ENCODE peak calls at places on chromosomes 7 and 10, in four cellular contexts. O is GM12878, A is HepG2, C is K562. D is an unnamed sample.
A peak's percentile ranks its signal among the peaks of the same experiment; 100 is the strongest.

GRCh38 chr10:85147346-85148250 is 819.2 kb downstream of the CCSER2 start:
- DNase-seq in O (no peak), A (no peak), C (no peak), D (no peak)

GRCh38 chr7:132977234-132977633 is 104.7 kb downstream of the CHCHD3 start:
- DNase-seq in O (no peak), A (no peak), C (no peak), D (no peak)

GRCh38 chr7:2710901-2711551 is 23.0 kb downstream of the AMZ1 start:
- DNase-seq in O (peak; percentile 57), A (no peak), C (no peak), D (no peak)

GRCh38 chr7:80883188-80884025 is 35.4 kb downstream of the SEMA3C start:
- DNase-seq in O (no peak), A (peak; percentile 8), C (no peak), D (peak; percentile 42)

GRCh38 chr7:4286281-4286680 is 395.8 kb upstream of the FOXK1 start:
- DNase-seq in O (no peak), A (no peak), C (no peak), D (no peak)

GRCh38 chr7:28629216-28629848 is 217.0 kb downstream of the CREB5 start:
- DNase-seq in O (no peak), A (no peak), C (no peak), D (no peak)

GRCh38 chr7:11541330-11541729 is 290.7 kb downstream of the THSD7A start:
- DNase-seq in O (no peak), A (no peak), C (no peak), D (no peak)

GRCh38 chr7:43260980-43261878 is 148.8 kb downstream of the HECW1 start:
- DNase-seq in O (peak; percentile 33), A (peak; percentile 72), C (peak; percentile 56), D (peak; percentile 75)

GRCh38 chr7:7883394-7883793 is 85.2 kb upstream of the GLCCI1 start:
- DNase-seq in O (no peak), A (no peak), C (no peak), D (no peak)

GRCh38 chr7:113891828-113892227 is 27.0 kb downstream of the PPP1R3A start:
- DNase-seq in O (no peak), A (no peak), C (no peak), D (no peak)

GRCh38 chr7:50474382-50475155 is 24.4 kb upstream of the FIGNL1 start:
- DNase-seq in O (no peak), A (no peak), C (no peak), D (no peak)

GRCh38 chr10:71694567-71694968 is 25.0 kb downstream of the C10orf105 start:
- DNase-seq in O (peak; percentile 78), A (no peak), C (no peak), D (no peak)

GRCh38 chr10:73494877-73495225 is 973 bp downstream of the PPP3CB start:
- DNase-seq in O (no peak), A (no peak), C (no peak), D (no peak)

GRCh38 chr10:3729397-3729796 is 55.6 kb downstream of the KLF6 start:
- DNase-seq in O (no peak), A (no peak), C (no peak), D (no peak)

DNA sequence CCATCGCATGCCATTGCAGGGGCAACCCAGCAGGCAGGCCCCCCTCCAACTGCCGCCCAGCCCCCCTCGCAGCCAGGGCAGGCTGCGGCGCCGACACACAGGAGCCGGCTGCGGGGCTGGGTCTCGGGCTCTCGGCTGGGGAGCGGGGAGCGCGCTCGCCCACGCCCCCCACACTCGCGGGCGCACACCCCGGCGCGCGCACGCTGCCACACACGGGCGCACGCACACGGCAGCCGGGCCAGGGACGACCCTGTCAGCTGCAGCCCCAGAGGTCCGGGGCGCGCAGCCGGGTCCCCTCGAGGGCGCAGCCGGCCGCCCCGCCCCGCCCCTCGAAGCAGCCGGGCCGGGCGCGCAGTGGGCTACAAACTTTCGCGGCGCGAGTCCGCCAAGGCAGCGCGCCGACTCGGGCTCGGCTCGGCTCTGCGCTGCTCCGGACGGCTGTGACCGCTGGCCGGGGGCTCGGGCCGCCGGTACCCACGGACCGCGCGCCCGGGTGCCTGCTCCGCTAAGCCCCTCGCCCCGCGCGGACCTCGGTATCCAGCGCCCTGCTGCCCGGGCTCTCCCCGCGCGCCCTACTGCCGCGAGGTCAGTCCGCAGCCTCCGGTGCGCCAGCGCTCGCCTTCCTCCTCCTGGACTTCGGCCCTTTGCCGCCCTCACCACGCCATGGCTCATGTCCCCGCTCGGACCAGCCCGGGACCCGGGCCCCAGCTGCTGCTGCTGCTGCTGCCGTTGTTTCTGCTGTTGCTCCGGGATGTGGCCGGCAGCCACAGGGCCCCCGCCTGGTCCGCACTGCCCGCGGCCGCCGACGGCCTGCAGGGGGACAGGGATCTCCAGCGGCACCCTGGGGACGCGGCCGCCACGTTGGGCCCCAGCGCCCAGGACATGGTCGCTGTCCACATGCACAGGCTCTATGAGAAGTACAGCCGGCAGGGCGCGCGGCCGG is at the start of gene GDF10:
- DNase-seq in O (no peak), A (peak; percentile 7), C (no peak), D (peak; percentile 27)
- TF ChIP-seq FOXM1 in O (no peak), A (no peak), C (no peak), D (no peak)

DNA sequence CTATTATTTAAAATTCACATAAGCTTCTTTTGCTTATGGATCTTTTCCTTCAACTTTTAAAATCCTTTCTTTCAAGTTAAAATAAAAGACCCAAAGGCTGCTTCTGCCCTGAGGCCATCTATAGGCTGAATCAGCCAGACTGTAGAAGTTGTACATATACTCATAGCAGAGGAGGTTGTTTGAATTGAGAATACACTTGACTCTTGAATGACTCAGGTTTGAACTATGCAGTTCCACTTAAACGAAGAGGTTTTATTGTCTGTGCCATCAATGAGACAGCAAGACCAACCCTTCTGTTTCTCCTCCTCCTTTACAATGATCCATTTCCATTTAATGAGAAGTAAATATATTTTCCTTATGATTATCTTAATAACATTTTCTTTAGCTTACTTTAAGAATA is 5.8 kb downstream of the ZNF365 start:
- DNase-seq in O (no peak), A (peak; percentile 10), C (no peak), D (no peak)
- TF ChIP-seq SP1 in O (no peak), A (no peak), C (no peak), D (no peak)

DNA sequence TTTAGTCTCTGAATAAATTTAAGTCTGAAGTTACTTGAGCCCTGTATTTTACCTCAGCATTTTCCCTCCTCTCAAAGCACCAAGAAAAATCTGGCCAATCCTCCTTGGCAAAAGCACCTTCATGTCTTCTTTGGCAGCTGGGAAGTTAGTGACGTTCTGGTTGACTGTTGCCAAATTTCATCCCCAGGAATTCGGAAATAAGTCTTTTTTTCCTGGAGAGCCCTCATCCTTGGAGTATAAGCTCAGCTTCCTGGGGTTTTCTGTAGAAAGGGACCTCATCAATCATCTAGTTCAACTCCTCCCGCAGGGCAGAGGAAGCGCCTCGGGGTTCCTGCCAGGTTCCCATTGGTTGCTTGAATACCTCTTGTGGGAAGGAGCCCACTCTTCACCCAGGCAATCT is 377.6 kb downstream of the PHTF2 start:
- DNase-seq in O (no peak), A (no peak), C (no peak), D (no peak)
- TF ChIP-seq FOXM1 in O (no peak), A (no peak), C (no peak), D (no peak)

DNA sequence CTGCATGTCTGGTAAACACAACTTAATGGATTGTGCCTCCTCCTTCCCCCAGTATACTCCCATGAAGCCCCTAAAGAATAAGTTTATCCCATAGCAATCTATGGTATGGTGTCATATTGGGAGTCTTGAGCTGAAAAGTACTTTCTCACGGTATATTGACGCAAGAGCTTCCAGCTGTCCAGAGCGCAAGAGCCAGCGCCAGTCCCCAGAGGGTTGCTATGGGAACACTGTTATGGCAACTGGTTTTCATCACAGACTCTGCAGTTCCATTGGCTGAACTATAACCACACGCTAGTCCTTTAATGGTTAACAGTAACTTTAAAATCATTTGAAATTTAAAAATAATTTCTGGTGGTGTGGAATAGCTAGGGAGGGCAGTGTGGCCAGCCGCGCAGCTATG is 46.9 kb downstream of the PRPF18 start:
- DNase-seq in O (no peak), A (no peak), C (peak; percentile 20), D (no peak)
- TF ChIP-seq SP1 in O (no peak), A (no peak), C (no peak), D (no peak)

GRCh38 chr10:9334270-9334669 is 1279.8 kb downstream of the GATA3 start:
- DNase-seq in O (no peak), A (no peak), C (no peak), D (no peak)

DNA sequence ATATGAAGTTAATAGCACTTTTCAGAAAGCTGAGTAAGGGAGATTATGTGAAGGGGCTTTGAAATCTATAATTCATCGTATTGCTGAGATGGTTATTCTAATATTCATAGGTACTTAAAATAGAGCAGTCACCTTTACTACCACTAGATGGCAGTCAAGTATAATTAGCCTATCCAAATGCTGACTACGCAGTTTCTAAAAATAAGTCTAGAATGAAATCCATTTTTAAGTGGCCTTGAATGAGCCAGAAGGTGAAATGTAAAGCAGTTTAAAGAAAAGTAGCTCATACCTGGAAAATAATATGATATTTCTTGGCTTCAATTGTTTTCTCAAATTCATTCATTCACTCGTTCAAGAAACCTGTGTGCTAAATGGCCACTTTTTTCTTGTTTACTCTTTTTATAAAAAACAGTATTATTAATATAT is 1277.1 kb downstream of the GATA3 start:
- DNase-seq in O (no peak), A (peak; percentile 21), C (peak; percentile 36), D (peak; percentile 27)
- TF ChIP-seq FOXM1 in O (no peak), A (no peak), C (no peak), D (no peak)

GRCh38 chr7:101308245-101309085 is 13.1 kb downstream of the IFT22 start:
- DNase-seq in O (no peak), A (peak; percentile 73), C (peak; percentile 76), D (peak; percentile 64)
- TF ChIP-seq SP1 in O (no peak), A (no peak), C (no peak), D (no peak)

GRCh38 chr10:59851864-59852263 is 54.5 kb downstream of the CCDC6 start:
- DNase-seq in O (no peak), A (no peak), C (no peak), D (no peak)

GRCh38 chr10:59843733-59844132 is 62.6 kb downstream of the CCDC6 start:
- DNase-seq in O (no peak), A (no peak), C (no peak), D (no peak)

GRCh38 chr10:59844436-59844835 is 61.9 kb downstream of the CCDC6 start:
- DNase-seq in O (no peak), A (no peak), C (no peak), D (no peak)

GRCh38 chr10:59847326-59847725 is 59.0 kb downstream of the CCDC6 start:
- DNase-seq in O (no peak), A (no peak), C (no peak), D (no peak)

GRCh38 chr10:59847888-59848287 is 58.5 kb downstream of the CCDC6 start:
- DNase-seq in O (no peak), A (no peak), C (no peak), D (no peak)
- TF ChIP-seq FOXM1 in O (no peak), A (no peak), C (no peak), D (no peak)

GRCh38 chr10:10043083-10043482 is 974.6 kb upstream of the CELF2 start:
- DNase-seq in O (no peak), A (no peak), C (no peak), D (no peak)

GRCh38 chr10:10032991-10033390 is 984.7 kb upstream of the CELF2 start:
- DNase-seq in O (no peak), A (no peak), C (no peak), D (no peak)

GRCh38 chr10:10039600-10039999 is 978.1 kb upstream of the CELF2 start:
- DNase-seq in O (no peak), A (no peak), C (no peak), D (no peak)

GRCh38 chr10:10038358-10038757 is 979.3 kb upstream of the CELF2 start:
- DNase-seq in O (no peak), A (no peak), C (no peak), D (no peak)
- TF ChIP-seq SP1 in O (no peak), A (no peak), C (no peak), D (no peak)